ENCODE peak calls at places on chromosomes 2 and 18, in nine cellular contexts. O is ovary, M is A549, G is adrenal gland, Q is right lobe of liver, B is Peyer's patch, P is endothelial cell of umbilical vein, V is sigmoid colon, Y is spleen. H is an unnamed sample.

GRCh38 chr2:106165064-106165463 is 29.0 kb downstream of the UXS1 start:
- DNase-seq in Q (no peak), Y (no peak), M (no peak), P (no peak), V (no peak), O (no peak), G (no peak), B (no peak), H (no peak)

GRCh38 chr2:68730828-68731227 is 3.8 kb upstream of the ARHGAP25 start:
- DNase-seq in P (no peak), V (no peak), Y (no peak), G (no peak), Q (no peak), O (no peak), B (no peak), M (peak; percentile 17), H (no peak)

GRCh38 chr2:95277246-95277906 is 3.1 kb downstream of the PROM2 start:
- DNase-seq in G (no peak), O (no peak), Y (no peak), V (peak; percentile 51), P (no peak), Q (peak; percentile 40), B (peak; percentile 68), M (no peak), H (peak; percentile 83)

GRCh38 chr2:215825709-215826108 is 187.6 kb downstream of the MREG start:
- DNase-seq in B (no peak), M (no peak), P (no peak), Q (no peak), G (no peak), O (no peak), Y (no peak), V (no peak), H (no peak)

GRCh38 chr2:107133412-107133811 is 247.4 kb upstream of the ST6GAL2 start:
- DNase-seq in V (no peak), M (no peak), P (no peak), O (no peak), Q (no peak), G (no peak), B (no peak), Y (no peak), H (no peak)

GRCh38 chr2:62234755-62235655 is 39.1 kb downstream of the B3GNT2 start:
- DNase-seq in P (no peak), Y (no peak), M (no peak), G (no peak), O (no peak), Q (no peak), B (no peak), V (no peak), H (no peak)

GRCh38 chr2:113896791-113897190 is 6.9 kb downstream of the ACTR3 start:
- DNase-seq in V (no peak), Q (no peak), B (no peak), P (peak; percentile 36), Y (no peak), M (no peak), G (no peak), O (no peak), H (no peak)

GRCh38 chr2:57550912-57551311 is 495.7 kb upstream of the VRK2 start:
- DNase-seq in V (no peak), Y (no peak), Q (no peak), O (no peak), M (no peak), B (no peak), G (no peak), P (no peak), H (no peak)

GRCh38 chr2:15912203-15912602 is 28.1 kb upstream of the MYCN start:
- DNase-seq in M (peak; percentile 76), V (peak; percentile 83), G (peak; percentile 31), Q (peak; percentile 49), B (peak; percentile 54), P (peak; percentile 88), Y (no peak), O (peak; percentile 72), H (peak; percentile 32)

GRCh38 chr18:23626451-23627279 is 36.0 kb downstream of the ANKRD29 start:
- DNase-seq in Y (no peak), P (peak; percentile 75), M (peak; percentile 39), O (no peak), B (no peak), Q (no peak), G (no peak), V (no peak), H (no peak)

GRCh38 chr2:55914786-55915185 is 8.8 kb downstream of the EFEMP1 start:
- DNase-seq in V (no peak), B (no peak), G (no peak), Y (no peak), Q (no peak), P (peak; percentile 43), O (no peak), M (no peak), H (no peak)

GRCh38 chr18:22282311-22283235 is 113.2 kb downstream of the GATA6 start:
- DNase-seq in Q (no peak), M (peak; percentile 92), B (no peak), Y (no peak), G (no peak), V (no peak), O (no peak), P (peak; percentile 96), H (no peak)

GRCh38 chr2:6968319-6969100 is 51.3 kb downstream of the RNF144A start:
- DNase-seq in Q (peak; percentile 31), Y (no peak), B (no peak), V (no peak), G (no peak), P (no peak), M (no peak), O (no peak), H (no peak)

GRCh38 chr2:31083204-31083993 is 54.8 kb downstream of the GALNT14 start:
- DNase-seq in G (no peak), V (no peak), P (no peak), B (peak; percentile 77), Q (peak; percentile 63), O (no peak), Y (no peak), M (no peak), H (no peak)

GRCh38 chr18:76687271-76688006 is 134.9 kb upstream of the ZNF236 start:
- DNase-seq in Y (no peak), P (no peak), O (peak; percentile 78), G (no peak), M (no peak), Q (no peak), V (no peak), B (no peak), H (no peak)

GRCh38 chr2:160283675-160284074 is 83.6 kb upstream of the ITGB6 start:
- DNase-seq in Y (no peak), B (no peak), P (no peak), M (no peak), Q (no peak), G (no peak), V (no peak), O (no peak), H (no peak)

GRCh38 chr2:202185156-202185555 is 53.2 kb downstream of the SUMO1 start:
- DNase-seq in Q (no peak), M (no peak), B (no peak), V (no peak), O (no peak), P (peak; percentile 9), G (no peak), Y (no peak), H (no peak)

GRCh38 chr2:23380562-23381065 is 4.4 kb upstream of the KLHL29 start:
- DNase-seq in V (no peak), M (no peak), B (no peak), Q (no peak), G (no peak), O (no peak), P (peak; percentile 78), Y (no peak), H (no peak)

GRCh38 chr2:164917296-164917903 is 37.9 kb downstream of the SLC38A11 start:
- DNase-seq in P (peak; percentile 73), Y (no peak), Q (peak; percentile 63), G (peak; percentile 59), M (peak; percentile 56), O (peak; percentile 68), B (peak; percentile 69), V (peak; percentile 67), H (peak; percentile 81)

GRCh38 chr2:217931846-217932560 is 70.8 kb downstream of the TNS1 start:
- DNase-seq in O (no peak), G (no peak), B (no peak), P (no peak), M (no peak), V (no peak), Q (no peak), Y (no peak), H (no peak)
- H3K4me1 ChIP-seq in O (peaks cover 76% of the 10 kb centered on the region), G (peaks cover 99% of the 10 kb centered on the region), B (no peaks in the 10 kb centered on the region), P (peaks cover 37% of the 10 kb centered on the region), M (peaks cover 85% of the 10 kb centered on the region), V (peaks cover 100% of the 10 kb centered on the region), Q (no peaks in the 10 kb centered on the region), Y (peaks cover 100% of the 10 kb centered on the region), H (peaks cover 97% of the 10 kb centered on the region)

GRCh38 chr2:228329279-228329678 is 147.8 kb upstream of the SPHKAP start:
- DNase-seq in Q (no peak), P (no peak), B (no peak), Y (no peak), M (no peak), O (no peak), G (no peak), V (no peak), H (peak; percentile 3)

GRCh38 chr2:228339525-228339924 is 158.0 kb upstream of the SPHKAP start:
- DNase-seq in Y (no peak), O (no peak), Q (no peak), G (no peak), M (no peak), B (no peak), P (no peak), V (no peak), H (no peak)

GRCh38 chr2:228334173-228334572 is 152.7 kb upstream of the SPHKAP start:
- DNase-seq in V (no peak), B (no peak), Y (no peak), M (no peak), Q (no peak), P (no peak), O (no peak), G (no peak), H (no peak)
- TF ChIP-seq POLR2A in V (no peak), B (no peak), Y (no peak), M (no peak), Q (no peak), P (no peak), O (no peak), G (no peak), H (no peak)

GRCh38 chr18:55090566-55091187 is 131.4 kb upstream of the CCDC68 start:
- DNase-seq in B (no peak), P (no peak), Y (no peak), O (no peak), M (no peak), V (no peak), Q (no peak), G (no peak), H (no peak)
- H3K4me1 ChIP-seq in B (no peaks in the 10 kb centered on the region), P (no peaks in the 10 kb centered on the region), Y (peaks cover 17% of the 10 kb centered on the region), O (no peaks in the 10 kb centered on the region), M (peaks cover 9% of the 10 kb centered on the region), V (no peaks in the 10 kb centered on the region), Q (no peaks in the 10 kb centered on the region), G (no peaks in the 10 kb centered on the region), H (no peaks in the 10 kb centered on the region)

DNA sequence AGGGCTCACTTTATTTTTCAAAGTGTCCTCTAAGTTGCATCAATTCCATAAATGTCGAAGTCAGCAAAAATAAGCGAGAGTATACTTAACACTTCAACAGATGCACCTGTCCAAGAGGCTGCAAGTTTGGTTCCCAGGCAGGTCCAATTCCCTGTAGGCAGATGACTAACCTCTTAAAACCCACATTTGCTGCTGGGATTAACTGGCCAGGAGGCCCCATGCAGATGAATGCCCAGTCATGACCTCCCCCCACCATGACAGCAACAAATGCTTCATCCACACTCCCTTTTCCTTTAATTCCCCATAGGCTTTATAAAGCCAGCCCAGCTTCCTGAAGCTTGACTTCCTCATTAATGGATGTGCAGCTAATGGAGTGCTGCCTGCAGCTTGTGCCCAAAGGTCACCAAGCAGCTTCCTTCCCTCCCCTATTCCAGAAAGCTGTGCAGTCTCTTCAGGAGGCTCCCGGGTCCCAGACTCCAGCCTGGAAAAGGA is 35.7 kb downstream of the REEP1 start:
- DNase-seq in P (peak; percentile 28), Q (no peak), B (peak; percentile 50), V (no peak), Y (no peak), M (no peak), G (no peak), O (no peak), H (no peak)
- TF ChIP-seq POLR2A in P (no peak), Q (no peak), B (no peak), V (no peak), Y (no peak), M (no peak), G (no peak), O (no peak), H (no peak)

H was measured in body of pancreas.